ENCODE peak calls at places on chromosomes 7 and 10, in eight cellular contexts. J, W, C, F, I, M, K and S are unnamed samples.

GRCh38 chr7:141640239-141640840 is 61.6 kb downstream of the DENND11 start:
- DNase-seq in J (peak), W (no peak), C (no peak), F (no peak), I (no peak), M (no peak), K (no peak), S (no peak)

GRCh38 chr7:50858528-50859245 is 76.0 kb upstream of the GRB10 start:
- DNase-seq in J (no peak), W (no peak), C (no peak), F (no peak), I (no peak), M (no peak), K (no peak), S (no peak)

GRCh38 chr10:24465124-24465874 is 256.4 kb downstream of the KIAA1217 start:
- DNase-seq in J (peak), W (no peak), C (peak), F (peak), I (no peak), M (no peak), K (peak), S (no peak)

GRCh38 chr10:102267748-102268147 is 22.4 kb downstream of the GBF1 start:
- DNase-seq in J (no peak), W (no peak), C (no peak), F (peak), I (no peak), M (no peak), K (peak), S (no peak)

GRCh38 chr7:1572111-1572510 is 2.3 kb upstream of the PSMG3 start:
- DNase-seq in J (no peak), W (no peak), C (no peak), F (no peak), I (no peak), M (no peak), K (no peak), S (no peak)

GRCh38 chr7:71477441-71477840 is 345.5 kb downstream of the GALNT17 start:
- DNase-seq in J (no peak), W (no peak), C (no peak), F (no peak), I (no peak), M (no peak), K (no peak), S (no peak)

GRCh38 chr7:24979470-24979862 is 512 bp downstream of the OSBPL3 start:
- DNase-seq in J (peak), W (peak), C (peak), F (peak), I (peak), M (peak), K (peak), S (no peak)

GRCh38 chr7:74083928-74084721 is 521 bp downstream of the LIMK1 start:
- DNase-seq in J (peak), W (no peak), C (peak), F (peak), I (peak), M (no peak), K (peak), S (no peak)

GRCh38 chr10:101843032-101843991 is at the start of gene KCNIP2:
- DNase-seq in J (no peak), W (no peak), C (peak), F (no peak), I (peak), M (peak), K (no peak), S (no peak)

GRCh38 chr7:43104874-43105520 is 7.5 kb upstream of the HECW1 start:
- DNase-seq in J (peak), W (no peak), C (no peak), F (peak), I (no peak), M (no peak), K (no peak), S (no peak)

GRCh38 chr10:30596037-30596436 is 33.5 kb downstream of the LYZL2 start:
- DNase-seq in J (no peak), W (no peak), C (no peak), F (no peak), I (no peak), M (no peak), K (no peak), S (no peak)

GRCh38 chr10:114337510-114338462 is 66.5 kb downstream of the AFAP1L2 start:
- DNase-seq in J (no peak), W (no peak), C (no peak), F (no peak), I (no peak), M (no peak), K (no peak), S (no peak)

GRCh38 chr10:78736926-78737618 is 331.7 kb upstream of the ZMIZ1 start:
- DNase-seq in J (no peak), W (no peak), C (no peak), F (no peak), I (no peak), M (no peak), K (no peak), S (no peak)

GRCh38 chr10:71696635-71697326 is 22.8 kb downstream of the C10orf105 start:
- DNase-seq in J (peak), W (no peak), C (peak), F (no peak), I (peak), M (peak), K (peak), S (no peak)

GRCh38 chr10:543862-544822 is 145.3 kb downstream of the DIP2C start:
- DNase-seq in J (no peak), W (no peak), C (no peak), F (no peak), I (no peak), M (no peak), K (no peak), S (no peak)

GRCh38 chr10:88949051-88949450 is 3.5 kb downstream of the ACTA2 start:
- DNase-seq in J (no peak), W (no peak), C (no peak), F (no peak), I (no peak), M (no peak), K (no peak), S (no peak)

GRCh38 chr7:143454091-143454729 is 11.0 kb downstream of the TAS2R60 start:
- DNase-seq in J (no peak), W (no peak), C (no peak), F (peak), I (no peak), M (no peak), K (peak), S (no peak)

GRCh38 chr7:88243345-88243909 is 23.6 kb upstream of the SRI start:
- DNase-seq in J (peak), W (no peak), C (no peak), F (peak), I (peak), M (no peak), K (peak), S (peak)